ENCODE peak calls at places on chromosome 17, in four cellular contexts. O, R, K and M are unnamed samples.
A peak's percentile ranks its signal among the peaks of the same experiment; 100 is the strongest.

GRCh38 chr17:52524238-52524637 is 365.7 kb upstream of the CA10 start:
- DNase-seq in O (no peak), K (no peak), R (no peak), M (no peak)

GRCh38 chr17:67258836-67259468 is 14.0 kb upstream of the HELZ start:
- DNase-seq in R (no peak), K (no peak), O (no peak), M (no peak)

GRCh38 chr17:64998436-64999190 is 57.9 kb downstream of the GNA13 start:
- DNase-seq in R (no peak), K (no peak), O (no peak), M (no peak)

GRCh38 chr17:55674107-55674506 is 48.6 kb downstream of the TMEM100 start:
- DNase-seq in O (no peak), K (no peak), R (no peak), M (no peak)

GRCh38 chr17:76405607-76405966 is 21.2 kb downstream of the SPHK1 start:
- DNase-seq in O (no peak), K (no peak), R (no peak), M (no peak)

GRCh38 chr17:76452102-76452645 is 778 bp downstream of the UBE2O start:
- DNase-seq in R (no peak), O (no peak), K (peak; percentile 51), M (no peak)

GRCh38 chr17:43360376-43360738 is 38.4 kb upstream of the ARL4D start:
- DNase-seq in O (peak; percentile 83), R (no peak), K (no peak), M (no peak)

GRCh38 chr17:20281860-20282259 is 185.5 kb downstream of the LGALS9B start:
- DNase-seq in R (no peak), O (peak; percentile 19), K (no peak), M (peak; percentile 46)

GRCh38 chr17:73365934-73366623 is 54.3 kb upstream of the CDC42EP4 start:
- DNase-seq in O (no peak), R (no peak), K (peak; percentile 69), M (no peak)

GRCh38 chr17:5203908-5204294 is 12.2 kb upstream of the ZNF594 start:
- DNase-seq in R (no peak), O (peak; percentile 77), K (no peak), M (no peak)

GRCh38 chr17:70295732-70296131 is 126.4 kb downstream of the KCNJ2 start:
- DNase-seq in R (no peak), O (no peak), K (no peak), M (peak; percentile 23)

GRCh38 chr17:65099475-65099874 is 37.7 kb upstream of the RGS9 start:
- DNase-seq in K (no peak), O (no peak), R (no peak), M (no peak)

GRCh38 chr17:37067555-37068111 is 118.9 kb downstream of the AATF start:
- DNase-seq in K (no peak), O (peak; percentile 72), R (peak; percentile 69), M (peak; percentile 28)

GRCh38 chr17:78844301-78845005 is 3.8 kb upstream of the USP36 start:
- DNase-seq in K (no peak), O (peak; percentile 34), R (no peak), M (no peak)

GRCh38 chr17:77898521-77899434 is 59.7 kb upstream of the TNRC6C start:
- DNase-seq in K (peak; percentile 1), O (no peak), R (no peak), M (no peak)

GRCh38 chr17:3385869-3386816 is at the start of gene OR3A2:
- DNase-seq in R (no peak), O (no peak), K (peak; percentile 1), M (no peak)

GRCh38 chr17:49849711-49850610 is 2.1 kb upstream of the TAC4 start:
- DNase-seq in O (no peak), R (no peak), K (no peak), M (no peak)

GRCh38 chr17:37465058-37465616 is 24.6 kb upstream of the DUSP14 start:
- DNase-seq in K (no peak), R (no peak), O (peak; percentile 78), M (no peak)

GRCh38 chr17:14196337-14196997 is 40.2 kb downstream of the CDRT15 start:
- DNase-seq in O (no peak), R (no peak), K (no peak), M (no peak)
- H3K27me3 ChIP-seq in O (no peaks in the 10 kb centered on the region), R (no peaks in the 10 kb centered on the region), K (no peaks in the 10 kb centered on the region), M (no peaks in the 10 kb centered on the region)

GRCh38 chr17:21375162-21375560 is 996 bp upstream of the KCNJ12 start:
- DNase-seq in R (no peak), O (no peak), K (no peak), M (no peak)

GRCh38 chr17:21377821-21378396 is 1.8 kb downstream of the KCNJ12 start:
- DNase-seq in K (peak; percentile 78), R (no peak), O (no peak), M (no peak)

GRCh38 chr17:21376835-21377690 is 906 bp downstream of the KCNJ12 start:
- DNase-seq in R (no peak), O (peak; percentile 44), K (no peak), M (no peak)

GRCh38 chr17:21375757-21376584 is at the start of gene KCNJ12:
- DNase-seq in K (peak; percentile 80), R (no peak), O (peak; percentile 26), M (no peak)

GRCh38 chr17:21376585-21376834 is 353 bp downstream of the KCNJ12 start:
- DNase-seq in O (no peak), R (no peak), K (peak; percentile 82), M (no peak)
- H3K4me3 ChIP-seq in O (no peak overlapping the region), R (peak overlapping the region; percentile 67), K (peak overlapping the region; percentile 64), M (peak overlapping the region; percentile 42)

DNA sequence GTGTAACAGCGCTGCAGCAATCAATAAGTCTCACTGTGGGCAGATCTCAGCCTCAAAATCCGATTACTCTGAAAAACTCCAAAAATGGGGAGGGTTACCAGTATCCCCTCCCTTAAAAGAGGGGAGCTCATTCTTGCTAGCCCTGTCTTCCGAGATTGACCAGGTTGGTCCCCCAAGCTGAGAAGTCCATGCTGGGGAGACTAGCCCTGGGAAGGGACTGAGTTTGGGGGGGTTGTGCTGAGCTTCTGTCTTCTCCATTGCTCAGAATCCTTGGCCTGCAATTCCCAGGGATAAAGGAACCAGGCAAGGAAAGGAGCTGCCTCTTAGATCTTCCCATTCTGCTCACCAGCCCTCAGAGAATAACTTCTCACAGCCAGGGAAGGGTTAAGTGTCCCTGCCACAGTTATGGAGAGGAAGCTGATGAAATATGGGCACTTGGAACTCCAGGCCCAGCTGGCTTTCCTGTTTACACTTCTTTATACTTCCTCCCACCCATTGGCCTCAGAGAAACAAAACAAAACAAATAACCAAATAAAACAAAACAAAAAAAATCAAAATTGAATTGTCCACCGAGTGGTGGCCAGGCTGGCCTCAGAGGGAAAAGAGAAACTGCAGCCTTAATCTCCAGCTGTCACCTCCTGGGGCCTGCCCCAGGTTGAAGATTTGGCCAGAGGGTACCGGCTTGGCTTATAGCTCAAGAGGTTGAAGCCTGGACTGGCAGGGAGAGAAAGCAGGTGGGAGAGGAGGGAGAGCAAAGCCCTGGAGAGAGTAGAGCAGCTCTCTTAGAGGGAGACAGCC is 2.6 kb downstream of the HOXB3 start:
- DNase-seq in R (no peak), O (no peak), K (no peak), M (no peak)
- H3K27ac ChIP-seq in R (peak overlapping the region; percentile 91), O (peak overlapping the region; percentile 98), K (no peak overlapping the region), M (no peak overlapping the region)

GRCh38 chr17:79872762-79873161 is 33.5 kb upstream of the CBX4 start:
- DNase-seq in K (no peak), R (no peak), O (no peak), M (no peak)

GRCh38 chr17:79874329-79874981 is 35.2 kb upstream of the CBX4 start:
- DNase-seq in R (peak; percentile 72), K (peak; percentile 58), O (peak; percentile 20), M (no peak)

GRCh38 chr17:79871131-79871530 is 31.9 kb upstream of the CBX4 start:
- DNase-seq in R (no peak), K (no peak), O (no peak), M (no peak)

GRCh38 chr17:79875511-79875910 is 36.3 kb upstream of the CBX4 start:
- DNase-seq in K (no peak), O (no peak), R (no peak), M (no peak)

DNA sequence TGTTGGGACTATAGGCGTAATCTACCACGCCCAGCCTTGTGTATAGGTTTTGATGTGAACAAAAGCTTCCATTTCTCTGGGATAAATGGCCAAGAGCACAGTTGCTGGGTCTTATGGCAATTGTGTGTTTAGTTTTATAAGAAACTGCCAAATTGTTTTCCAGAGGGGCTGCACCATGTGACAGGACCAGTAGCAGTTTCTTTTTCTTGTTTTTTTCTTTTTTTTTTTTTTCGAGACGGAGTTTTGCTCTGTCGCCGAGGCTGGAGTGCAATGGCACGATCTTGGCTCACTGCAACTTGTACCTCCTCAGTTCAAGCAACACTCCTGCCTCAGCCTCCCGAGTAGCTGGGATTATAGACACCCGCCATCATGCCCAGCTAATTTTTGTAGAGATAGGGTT is 34.3 kb upstream of the CBX4 start:
- DNase-seq in O (no peak), K (no peak), R (no peak), M (no peak)
- H3K27me3 ChIP-seq in O (peaks cover 5% of the 10 kb centered on the region), K (no peaks in the 10 kb centered on the region), R (no peaks in the 10 kb centered on the region), M (peaks cover 62% of the 10 kb centered on the region)